ENCODE peak calls at places on chromosomes 1 and 21, in nine cellular contexts. G, X, R, V, O, C, K, W and E are unnamed samples.
A peak's percentile ranks its signal among the peaks of the same experiment; 100 is the strongest.

GRCh38 chr1:157920748-157921147 is 72.7 kb upstream of the KIRREL1 start:
- DNase-seq in G (no peak), X (no peak), R (no peak), V (no peak), O (no peak), C (no peak), K (no peak), W (no peak), E (no peak)

GRCh38 chr1:236534164-236534651 is 10.4 kb downstream of the LGALS8 start:
- DNase-seq in G (no peak), X (no peak), R (no peak), V (no peak), O (no peak), C (no peak), K (no peak), W (no peak), E (no peak)

GRCh38 chr1:232669981-232670763 is 40.2 kb upstream of the SIPA1L2 start:
- DNase-seq in G (no peak), X (no peak), R (no peak), V (no peak), O (no peak), C (no peak), K (no peak), W (no peak), E (no peak)

GRCh38 chr1:50350868-50351267 is 72.4 kb downstream of the DMRTA2 start:
- DNase-seq in G (no peak), X (no peak), R (no peak), V (no peak), O (no peak), C (no peak), K (no peak), W (no peak), E (no peak)

GRCh38 chr1:32334864-32335618 is 992 bp downstream of the MARCKSL1 start:
- DNase-seq in G (no peak), X (no peak), R (peak; percentile 40), V (no peak), O (peak; percentile 71), C (peak; percentile 26), K (peak; percentile 68), W (peak; percentile 56), E (peak; percentile 85)

GRCh38 chr1:169148472-169149252 is 42.2 kb downstream of the ATP1B1 start:
- DNase-seq in G (no peak), X (no peak), R (no peak), V (no peak), O (no peak), C (peak; percentile 84), K (no peak), W (no peak), E (no peak)

GRCh38 chr1:3907031-3907534 is 7.0 kb upstream of the C1orf174 start:
- DNase-seq in G (no peak), X (peak; percentile 39), R (no peak), V (no peak), O (peak; percentile 44), C (peak; percentile 53), K (no peak), W (no peak), E (peak; percentile 64)

GRCh38 chr1:68293122-68293521 is 60.8 kb upstream of the WLS start:
- DNase-seq in G (no peak), X (no peak), R (no peak), V (no peak), O (no peak), C (no peak), K (no peak), W (no peak), E (no peak)

GRCh38 chr1:184840596-184840995 is 85.9 kb upstream of the EDEM3 start:
- DNase-seq in G (no peak), X (no peak), R (no peak), V (no peak), O (no peak), C (no peak), K (no peak), W (no peak), E (no peak)

GRCh38 chr1:58045094-58045493 is 501.4 kb downstream of the OMA1 start:
- DNase-seq in G (no peak), X (no peak), R (no peak), V (no peak), O (no peak), C (no peak), K (no peak), W (no peak), E (no peak)

GRCh38 chr1:43256675-43257570 is 12.9 kb upstream of the TMEM125 start:
- DNase-seq in G (no peak), X (no peak), R (no peak), V (no peak), O (peak; percentile 78), C (no peak), K (peak; percentile 73), W (no peak), E (no peak)

GRCh38 chr1:84712288-84712874 is 22.1 kb upstream of the SSX2IP start:
- DNase-seq in G (no peak), X (no peak), R (no peak), V (no peak), O (no peak), C (no peak), K (no peak), W (no peak), E (no peak)

GRCh38 chr1:182206628-182207239 is 145.2 kb upstream of the ZNF648 start:
- DNase-seq in G (peak; percentile 83), X (no peak), R (no peak), V (peak; percentile 66), O (no peak), C (no peak), K (no peak), W (peak; percentile 69), E (peak; percentile 58)

GRCh38 chr1:39178541-39179431 is 25.7 kb upstream of the MACF1 start:
- DNase-seq in G (no peak), X (peak; percentile 79), R (no peak), V (no peak), O (no peak), C (peak; percentile 89), K (no peak), W (no peak), E (no peak)

GRCh38 chr21:32018381-32018780 is 145.6 kb downstream of the HUNK start:
- DNase-seq in G (no peak), X (no peak), R (no peak), V (no peak), O (no peak), C (no peak), K (no peak), W (no peak), E (no peak)

DNA sequence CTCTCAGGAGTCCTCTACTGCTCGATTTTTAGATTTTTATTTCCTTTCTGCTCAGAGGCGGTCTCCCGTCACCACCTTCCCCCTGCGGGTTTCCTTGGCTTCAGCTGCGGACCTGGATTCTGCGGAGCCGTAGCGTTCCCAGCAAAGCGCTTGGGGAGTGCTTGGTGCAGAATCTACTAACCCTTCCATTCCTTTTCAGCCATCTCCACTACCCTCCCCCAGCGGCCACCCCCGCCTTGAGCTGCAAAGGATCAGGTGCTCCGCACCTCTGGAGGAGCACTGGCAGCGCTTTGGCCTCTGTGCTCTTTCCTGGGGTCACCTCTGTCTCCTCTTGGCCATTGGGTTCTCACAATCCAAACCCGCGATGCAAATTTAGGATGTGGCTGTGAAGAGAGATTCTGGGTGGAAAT is 3.8 kb downstream of the OLIG2 start:
- DNase-seq in G (no peak), X (no peak), R (no peak), V (no peak), O (no peak), C (no peak), K (no peak), W (no peak), E (no peak)
- H3K4me3 ChIP-seq in G (no peak overlapping the region), X (no peak overlapping the region), R (no peak overlapping the region), V (peak overlapping the region; percentile 40), O (no peak overlapping the region), C (no peak overlapping the region), K (no peak overlapping the region), W (peak overlapping the region; percentile 34), E (no peak overlapping the region)

GRCh38 chr1:156451486-156452184 is 48.9 kb downstream of the MEF2D start:
- DNase-seq in G (no peak), X (no peak), R (no peak), V (no peak), O (no peak), C (peak; percentile 33), K (no peak), W (no peak), E (no peak)
- H3K27ac ChIP-seq in G (no peak overlapping the region), X (no peak overlapping the region), R (no peak overlapping the region), V (no peak overlapping the region), O (no peak overlapping the region), C (no peak overlapping the region), K (peak overlapping the region; percentile 99), W (no peak overlapping the region), E (no peak overlapping the region)

GRCh38 chr1:23385119-23385621 is 15.5 kb upstream of the ZNF436 start:
- DNase-seq in G (no peak), X (no peak), R (no peak), V (no peak), O (no peak), C (no peak), K (no peak), W (no peak), E (no peak)
- H3K4me1 ChIP-seq in G (peaks cover 3% of the 10 kb centered on the region), X (peaks cover 26% of the 10 kb centered on the region), R (no peaks in the 10 kb centered on the region), V (peaks cover 9% of the 10 kb centered on the region), O (peaks cover 17% of the 10 kb centered on the region), C (peaks cover 11% of the 10 kb centered on the region), K (no peaks in the 10 kb centered on the region), W (peaks cover 32% of the 10 kb centered on the region), E (no peaks in the 10 kb centered on the region)

GRCh38 chr1:108560143-108560429 is 186 bp downstream of the EEIG2 start:
- DNase-seq in G (no peak), X (no peak), R (no peak), V (no peak), O (no peak), C (no peak), K (no peak), W (peak; percentile 18), E (no peak)

GRCh38 chr1:108563808-108564207 is 3.9 kb downstream of the EEIG2 start:
- DNase-seq in G (no peak), X (no peak), R (no peak), V (no peak), O (no peak), C (no peak), K (no peak), W (no peak), E (no peak)

GRCh38 chr1:108560430-108561144 is 687 bp downstream of the EEIG2 start:
- DNase-seq in G (peak; percentile 65), X (peak; percentile 56), R (peak; percentile 55), V (peak; percentile 49), O (peak; percentile 61), C (peak; percentile 79), K (peak; percentile 61), W (peak; percentile 29), E (peak; percentile 76)

GRCh38 chr1:108561145-108561458 is 1.2 kb downstream of the EEIG2 start:
- DNase-seq in G (no peak), X (no peak), R (no peak), V (no peak), O (no peak), C (no peak), K (no peak), W (no peak), E (no peak)

DNA sequence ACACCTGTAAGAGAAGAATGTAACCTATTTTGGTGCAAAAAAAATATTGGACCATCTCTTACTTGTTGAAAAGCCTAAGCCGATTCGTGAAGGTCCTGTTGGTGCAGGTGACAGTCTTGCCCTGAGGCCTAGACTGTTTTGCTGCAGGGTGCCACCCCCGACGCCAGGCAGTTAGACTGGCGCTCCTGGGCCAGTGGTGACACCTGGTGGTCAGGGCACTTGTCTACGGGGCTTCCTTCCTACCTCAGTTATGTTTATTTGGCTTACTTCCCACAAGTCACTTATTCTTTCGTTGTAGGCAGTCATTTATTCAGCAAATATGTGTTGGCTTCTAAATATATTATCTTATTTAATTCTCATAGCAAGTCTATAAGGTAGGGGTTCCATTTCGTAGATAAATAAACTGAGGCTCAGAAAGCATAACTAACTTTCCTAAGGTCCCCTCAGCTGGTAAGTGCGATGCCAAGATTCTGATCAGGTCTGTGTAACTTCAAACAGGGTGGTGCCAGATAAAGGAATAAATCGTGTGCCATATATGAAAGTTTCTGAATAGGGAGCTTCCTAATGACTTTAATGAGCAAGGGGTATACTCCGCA is 1.9 kb downstream of the EEIG2 start:
- DNase-seq in G (peak; percentile 43), X (peak; percentile 56), R (peak; percentile 78), V (peak; percentile 23), O (peak; percentile 88), C (peak; percentile 77), K (peak; percentile 83), W (peak; percentile 38), E (peak; percentile 77)
- H3K4me3 ChIP-seq in G (no peak overlapping the region), X (no peak overlapping the region), R (peak overlapping the region; percentile 20), V (peak overlapping the region; percentile 77), O (peak overlapping the region; percentile 74), C (no peak overlapping the region), K (no peak overlapping the region), W (peak overlapping the region; percentile 78), E (no peak overlapping the region)